ENCODE peak calls at places on chromosomes 11 and 22, in seven cellular contexts. H, M, Z, A, E, B and X are unnamed samples.

GRCh38 chr11:73012121-73012863 is 129.8 kb downstream of the FCHSD2 start:
- DNase-seq in Z (no peak), M (no peak), H (no peak), E (peak), A (no peak), B (no peak), X (no peak)

GRCh38 chr11:117824571-117825537 is at the start of gene FXYD2:
- DNase-seq in H (no peak), B (no peak), M (no peak), Z (no peak), E (peak), A (no peak), X (no peak)

GRCh38 chr11:111554532-111554931 is 14.0 kb downstream of the LAYN start:
- DNase-seq in H (no peak), M (no peak), A (no peak), E (peak), Z (no peak), B (no peak), X (no peak)

GRCh38 chr11:73141309-73142127 is 600 bp downstream of the FCHSD2 start:
- DNase-seq in Z (peak), E (peak), A (peak), M (peak), B (peak), H (no peak), X (peak)

GRCh38 chr11:76578655-76579046 is 91.9 kb downstream of the LRRC32 start:
- DNase-seq in B (no peak), M (no peak), H (no peak), E (peak), A (no peak), Z (no peak), X (no peak)

GRCh38 chr22:50672471-50673230 is at the start of gene SHANK3:
- DNase-seq in Z (no peak), E (no peak), B (no peak), H (peak), M (no peak), A (no peak), X (peak)

GRCh38 chr22:40758390-40758789 is 60.8 kb downstream of the SLC25A17 start:
- DNase-seq in Z (no peak), H (no peak), M (no peak), A (no peak), B (no peak), E (no peak), X (no peak)

GRCh38 chr11:6488342-6488741 is 7.0 kb downstream of the TIMM10B start:
- DNase-seq in M (no peak), A (no peak), H (no peak), E (no peak), Z (no peak), B (no peak), X (no peak)

GRCh38 chr22:49934891-49935557 is 16.6 kb downstream of the CRELD2 start:
- DNase-seq in M (peak), Z (peak), H (no peak), A (no peak), E (peak), B (peak), X (peak)

GRCh38 chr11:131253885-131254204 is 116.6 kb upstream of the NTM start:
- DNase-seq in A (no peak), B (no peak), H (no peak), M (peak), E (peak), Z (no peak), X (no peak)

GRCh38 chr22:48256041-48256739 is 1493.7 kb downstream of the TBC1D22A start:
- DNase-seq in E (no peak), Z (no peak), H (no peak), B (no peak), A (no peak), M (no peak), X (no peak)

GRCh38 chr11:1428762-1429316 is 39.1 kb downstream of the BRSK2 start:
- DNase-seq in A (no peak), Z (no peak), M (no peak), E (no peak), H (no peak), B (no peak), X (no peak)

GRCh38 chr11:31640611-31641010 is 131.0 kb downstream of the ELP4 start:
- DNase-seq in H (no peak), B (no peak), A (no peak), E (no peak), Z (no peak), M (no peak), X (no peak)

GRCh38 chr22:37304595-37305343 is 22.5 kb downstream of the CYTH4 start:
- DNase-seq in E (peak), Z (no peak), B (no peak), A (no peak), H (no peak), M (no peak), X (no peak)

GRCh38 chr11:67240575-67241389 is 25.5 kb upstream of the GRK2 start:
- DNase-seq in M (peak), E (peak), H (peak), B (peak), A (peak), Z (peak), X (peak)

GRCh38 chr11:64121637-64122410 is 44.1 kb downstream of the MACROD1 start:
- DNase-seq in Z (no peak), E (peak), B (no peak), H (no peak), M (no peak), A (no peak), X (no peak)

GRCh38 chr11:72240461-72241289 is 3.3 kb downstream of the PHOX2A start:
- DNase-seq in E (no peak), Z (no peak), M (no peak), H (no peak), B (no peak), A (no peak), X (peak)

GRCh38 chr22:39208013-39208680 is 36.6 kb downstream of the PDGFB start:
- DNase-seq in A (no peak), H (no peak), B (no peak), Z (no peak), E (no peak), M (no peak), X (no peak)

GRCh38 chr11:102171101-102171500 is 60.9 kb downstream of the YAP1 start:
- DNase-seq in Z (no peak), A (no peak), M (no peak), H (no peak), E (peak), B (no peak), X (no peak)

GRCh38 chr11:3109921-3110706 is 52.9 kb upstream of the CARS1 start:
- DNase-seq in E (peak), H (no peak), M (peak), A (peak), Z (peak), B (peak), X (peak)

GRCh38 chr11:44159848-44160721 is 64.6 kb downstream of the EXT2 start:
- DNase-seq in A (no peak), E (no peak), H (no peak), Z (no peak), B (no peak), M (no peak), X (peak)

GRCh38 chr11:115637842-115638241 is 133.6 kb upstream of the CADM1 start:
- DNase-seq in E (no peak), B (no peak), A (no peak), H (no peak), M (no peak), Z (no peak), X (no peak)

GRCh38 chr22:43186272-43187170 is at the start of gene TTLL12:
- DNase-seq in E (no peak), A (peak), B (peak), Z (peak), H (no peak), M (peak), X (peak)

GRCh38 chr11:57290288-57290687 is 34.5 kb downstream of the TNKS1BP1 start:
- DNase-seq in H (no peak), A (no peak), M (no peak), Z (no peak), E (peak), B (no peak), X (no peak)

GRCh38 chr11:624705-625635 is at the start of gene CDHR5:
- DNase-seq in Z (no peak), H (no peak), B (peak), E (no peak), A (no peak), M (no peak), X (no peak)

GRCh38 chr11:119518746-119519382 is 95.9 kb upstream of the THY1 start:
- DNase-seq in H (no peak), M (peak), E (peak), A (no peak), Z (no peak), B (no peak), X (no peak)

GRCh38 chr22:28349114-28349513 is 330.5 kb downstream of the TTC28 start:
- DNase-seq in Z (no peak), H (no peak), A (no peak), M (no peak), B (no peak), E (no peak), X (no peak)

GRCh38 chr22:26172389-26172990 is 3.2 kb downstream of the SEZ6L start:
- DNase-seq in H (peak), Z (peak), A (peak), E (peak), B (peak), M (peak), X (peak)

GRCh38 chr11:60918941-60919275 is 5.0 kb downstream of the TMEM109 start:
- DNase-seq in M (no peak), E (peak), A (no peak), H (no peak), Z (no peak), B (no peak), X (no peak)

GRCh38 chr11:62689421-62690183 is at the start of gene LRRN4CL:
- DNase-seq in E (peak), M (no peak), B (peak), H (no peak), Z (no peak), A (no peak), X (no peak)

GRCh38 chr11:17188675-17189074 is 19.1 kb downstream of the PIK3C2A start:
- DNase-seq in H (no peak), B (no peak), A (no peak), Z (no peak), E (no peak), M (no peak), X (no peak)

GRCh38 chr11:128420943-128421342 is 166.4 kb downstream of the ETS1 start:
- DNase-seq in E (peak), Z (no peak), H (no peak), A (no peak), M (no peak), B (no peak), X (no peak)

GRCh38 chr22:32700186-32700882 is 101.2 kb upstream of the TIMP3 start:
- DNase-seq in B (no peak), A (no peak), H (no peak), Z (no peak), M (no peak), E (peak), X (no peak)

GRCh38 chr11:38680746-38681145 is 2082.7 kb upstream of the RAG2 start:
- DNase-seq in Z (no peak), A (no peak), M (no peak), H (no peak), B (no peak), E (no peak), X (no peak)

GRCh38 chr11:31974737-31975136 is 116.1 kb upstream of the RCN1 start:
- DNase-seq in E (peak), H (no peak), M (peak), B (no peak), Z (no peak), A (no peak), X (no peak)